ENCODE peak calls at places on chromosomes 5 and 9, in four cellular contexts. Q is NCI-H345, H is non-pigmented ciliary epithelial cell, M is upper lobe of right lung. P is an unnamed sample.

GRCh38 chr9:27108981-27109541 is at the start of gene TEK:
- DNase-seq in Q (no peak), H (no peak), M (no peak), P (no peak)

GRCh38 chr5:127492854-127493738 is 24.3 kb upstream of the PRRC1 start:
- DNase-seq in Q (peak), H (no peak), M (no peak), P (no peak)

GRCh38 chr9:104774831-104775573 is 11.1 kb downstream of the NIPSNAP3B start:
- DNase-seq in Q (no peak), H (no peak), M (no peak), P (no peak)

GRCh38 chr5:98785244-98785643 is 11.8 kb downstream of the RGMB start:
- DNase-seq in Q (no peak), H (no peak), M (no peak), P (no peak)

GRCh38 chr5:13316191-13316590 is 628.3 kb downstream of the DNAH5 start:
- DNase-seq in Q (no peak), H (no peak), M (no peak), P (no peak)

GRCh38 chr5:29720954-29721353 is 1472.5 kb upstream of the CDH6 start:
- DNase-seq in Q (no peak), H (no peak), M (no peak), P (no peak)

GRCh38 chr5:121993191-121993590 is 31.4 kb downstream of the SRFBP1 start:
- DNase-seq in Q (no peak), H (no peak), M (no peak), P (no peak)

GRCh38 chr9:6215562-6215961 is at the start of gene IL33:
- DNase-seq in Q (peak), H (no peak), M (no peak), P (no peak)

GRCh38 chr5:36621985-36622384 is 15.6 kb downstream of the SLC1A3 start:
- DNase-seq in Q (no peak), H (no peak), M (no peak), P (no peak)

GRCh38 chr5:133839721-133840120 is 128.7 kb downstream of the C5orf15 start:
- DNase-seq in Q (peak), H (no peak), M (no peak), P (no peak)

GRCh38 chr5:9630251-9630650 is at the start of gene TAS2R1:
- DNase-seq in Q (no peak), H (no peak), M (no peak), P (no peak)

GRCh38 chr5:181173420-181174342 is 26.3 kb downstream of the OR2V2 start:
- DNase-seq in Q (no peak), H (no peak), M (no peak), P (no peak)

GRCh38 chr5:145244788-145245187 is 590.4 kb downstream of the PRELID2 start:
- DNase-seq in Q (no peak), H (peak), M (no peak), P (no peak)

GRCh38 chr9:77827104-77827784 is 179.1 kb upstream of the GNA14 start:
- DNase-seq in Q (no peak), H (no peak), M (no peak), P (no peak)

GRCh38 chr5:172707285-172708182 is 63.5 kb downstream of the DUSP1 start:
- DNase-seq in Q (peak), H (peak), M (peak), P (no peak)